ENCODE peak calls at places on chromosomes 5 and 9, in four cellular contexts. One of them, this sample, is unnamed.

GRCh38 chr9:112338561-112338960 is 5.1 kb upstream of the PTBP3 start:
- DNase-seq in fibroblast of the aortic adventitia: peak; percentile 28
- DNase-seq in A549: peak; percentile 87
- DNase-seq in lower lobe of right lung: no peak
- DNase-seq in this sample: peak; percentile 33

GRCh38 chr9:134158242-134158641 is 6.1 kb downstream of the RNU6ATAC start:
- DNase-seq in fibroblast of the aortic adventitia: no peak
- DNase-seq in A549: no peak
- DNase-seq in lower lobe of right lung: no peak
- DNase-seq in this sample: no peak

GRCh38 chr9:135632823-135633222 is 6.5 kb downstream of the GLT6D1 start:
- DNase-seq in fibroblast of the aortic adventitia: no peak
- DNase-seq in A549: no peak
- DNase-seq in lower lobe of right lung: no peak
- DNase-seq in this sample: no peak

GRCh38 chr9:2307480-2307879 is 292.3 kb downstream of the SMARCA2 start:
- DNase-seq in fibroblast of the aortic adventitia: peak; percentile 66
- DNase-seq in A549: peak; percentile 8
- DNase-seq in lower lobe of right lung: no peak
- DNase-seq in this sample: no peak

GRCh38 chr9:2087500-2088313 is 72.6 kb downstream of the SMARCA2 start:
- DNase-seq in fibroblast of the aortic adventitia: peak; percentile 59
- DNase-seq in A549: peak; percentile 58
- DNase-seq in lower lobe of right lung: no peak
- DNase-seq in this sample: peak; percentile 30

GRCh38 chr5:176394881-176395675 is 6.5 kb downstream of the HIGD2A start:
- DNase-seq in fibroblast of the aortic adventitia: no peak
- DNase-seq in A549: no peak
- DNase-seq in lower lobe of right lung: no peak
- DNase-seq in this sample: no peak

GRCh38 chr5:169006878-169007790 is 293.8 kb downstream of the SLIT3 start:
- DNase-seq in fibroblast of the aortic adventitia: peak; percentile 73
- DNase-seq in A549: peak; percentile 68
- DNase-seq in lower lobe of right lung: no peak
- DNase-seq in this sample: peak; percentile 84

GRCh38 chr9:116547729-116548426 is 139.2 kb upstream of the TRIM32 start:
- DNase-seq in fibroblast of the aortic adventitia: no peak
- DNase-seq in A549: peak; percentile 25
- DNase-seq in lower lobe of right lung: no peak
- DNase-seq in this sample: no peak

GRCh38 chr9:34289159-34289558 is 39.9 kb downstream of the KIF24 start:
- DNase-seq in fibroblast of the aortic adventitia: no peak
- DNase-seq in A549: no peak
- DNase-seq in lower lobe of right lung: no peak
- DNase-seq in this sample: no peak

GRCh38 chr5:112253478-112254250 is 165.4 kb downstream of the EPB41L4A start:
- DNase-seq in fibroblast of the aortic adventitia: peak; percentile 59
- DNase-seq in A549: no peak
- DNase-seq in lower lobe of right lung: no peak
- DNase-seq in this sample: peak; percentile 60

GRCh38 chr5:98872679-98873078 is 56.1 kb downstream of the CHD1 start:
- DNase-seq in fibroblast of the aortic adventitia: peak; percentile 2
- DNase-seq in A549: no peak
- DNase-seq in lower lobe of right lung: no peak
- DNase-seq in this sample: peak; percentile 18

GRCh38 chr9:107584186-107584585 is 94.6 kb upstream of the KLF4 start:
- DNase-seq in fibroblast of the aortic adventitia: no peak
- DNase-seq in A549: no peak
- DNase-seq in lower lobe of right lung: no peak
- DNase-seq in this sample: no peak

GRCh38 chr9:81613002-81613750 is 76.2 kb downstream of the TLE1 start:
- DNase-seq in fibroblast of the aortic adventitia: peak; percentile 94
- DNase-seq in A549: no peak
- DNase-seq in lower lobe of right lung: no peak
- DNase-seq in this sample: no peak

GRCh38 chr5:103573411-103573810 is 10.8 kb upstream of the NUDT12 start:
- DNase-seq in fibroblast of the aortic adventitia: no peak
- DNase-seq in A549: no peak
- DNase-seq in lower lobe of right lung: no peak
- DNase-seq in this sample: no peak

GRCh38 chr5:79236364-79236969 is 536 bp downstream of the JMY start:
- DNase-seq in fibroblast of the aortic adventitia: no peak
- DNase-seq in A549: peak; percentile 49
- DNase-seq in lower lobe of right lung: no peak
- DNase-seq in this sample: peak; percentile 41

GRCh38 chr9:77987104-77987656 is 44.4 kb downstream of the GNAQ start:
- DNase-seq in fibroblast of the aortic adventitia: no peak
- DNase-seq in A549: no peak
- DNase-seq in lower lobe of right lung: no peak
- DNase-seq in this sample: no peak

GRCh38 chr5:112703866-112704820 is 33.5 kb upstream of the APC start:
- DNase-seq in fibroblast of the aortic adventitia: peak; percentile 91
- DNase-seq in A549: no peak
- DNase-seq in lower lobe of right lung: no peak
- DNase-seq in this sample: no peak

GRCh38 chr5:82694886-82695285 is 382.3 kb downstream of the TMEM167A start:
- DNase-seq in fibroblast of the aortic adventitia: peak; percentile 1
- DNase-seq in A549: no peak
- DNase-seq in lower lobe of right lung: no peak
- DNase-seq in this sample: no peak

GRCh38 chr5:172724658-172725183 is 46.3 kb downstream of the DUSP1 start:
- DNase-seq in fibroblast of the aortic adventitia: no peak
- DNase-seq in A549: no peak
- DNase-seq in lower lobe of right lung: no peak
- DNase-seq in this sample: no peak

GRCh38 chr9:2291980-2292704 is 277.0 kb downstream of the SMARCA2 start:
- DNase-seq in fibroblast of the aortic adventitia: peak; percentile 55
- DNase-seq in A549: no peak
- DNase-seq in lower lobe of right lung: no peak
- DNase-seq in this sample: peak; percentile 14

GRCh38 chr5:169300468-169301385 is at the start of gene SLIT3:
- DNase-seq in fibroblast of the aortic adventitia: peak; percentile 88
- DNase-seq in A549: peak; percentile 89
- DNase-seq in lower lobe of right lung: no peak
- DNase-seq in this sample: peak; percentile 93

GRCh38 chr5:98911221-98912040 is 17.4 kb downstream of the CHD1 start:
- DNase-seq in fibroblast of the aortic adventitia: no peak
- DNase-seq in A549: no peak
- DNase-seq in lower lobe of right lung: no peak
- DNase-seq in this sample: no peak

GRCh38 chr5:117455236-117456233 is 880.9 kb upstream of the SEMA6A start:
- DNase-seq in fibroblast of the aortic adventitia: no peak
- DNase-seq in A549: no peak
- DNase-seq in lower lobe of right lung: peak; percentile 43
- DNase-seq in this sample: peak; percentile 9

GRCh38 chr9:132998861-132999635 is 20.6 kb downstream of the GFI1B start:
- DNase-seq in fibroblast of the aortic adventitia: no peak
- DNase-seq in A549: no peak
- DNase-seq in lower lobe of right lung: no peak
- DNase-seq in this sample: no peak

GRCh38 chr5:120463991-120464626 is at the start of gene PRR16:
- DNase-seq in fibroblast of the aortic adventitia: peak; percentile 64
- DNase-seq in A549: peak; percentile 23
- DNase-seq in lower lobe of right lung: no peak
- DNase-seq in this sample: peak; percentile 60

GRCh38 chr9:109440797-109441287 is 57.3 kb downstream of the PTPN3 start:
- DNase-seq in fibroblast of the aortic adventitia: peak; percentile 89
- DNase-seq in A549: peak; percentile 82
- DNase-seq in lower lobe of right lung: no peak
- DNase-seq in this sample: peak; percentile 94

GRCh38 chr9:107685901-107686300 is 196.3 kb upstream of the KLF4 start:
- DNase-seq in fibroblast of the aortic adventitia: peak; percentile 70
- DNase-seq in A549: no peak
- DNase-seq in lower lobe of right lung: no peak
- DNase-seq in this sample: no peak

GRCh38 chr9:129556576-129557191 is 64.2 kb downstream of the C9orf50 start:
- DNase-seq in fibroblast of the aortic adventitia: no peak
- DNase-seq in A549: no peak
- DNase-seq in lower lobe of right lung: no peak
- DNase-seq in this sample: no peak

GRCh38 chr5:159105318-159106053 is 5.8 kb upstream of the EBF1 start:
- DNase-seq in fibroblast of the aortic adventitia: no peak
- DNase-seq in A549: no peak
- DNase-seq in lower lobe of right lung: no peak
- DNase-seq in this sample: no peak

GRCh38 chr5:36887532-36887931 is 11.0 kb downstream of the NIPBL start:
- DNase-seq in fibroblast of the aortic adventitia: no peak
- DNase-seq in A549: no peak
- DNase-seq in lower lobe of right lung: no peak
- DNase-seq in this sample: peak; percentile 15

GRCh38 chr5:36885149-36885548 is 8.6 kb downstream of the NIPBL start:
- DNase-seq in fibroblast of the aortic adventitia: no peak
- DNase-seq in A549: no peak
- DNase-seq in lower lobe of right lung: peak; percentile 28
- DNase-seq in this sample: no peak

GRCh38 chr5:36885566-36886485 is 9.3 kb downstream of the NIPBL start:
- DNase-seq in fibroblast of the aortic adventitia: no peak
- DNase-seq in A549: no peak
- DNase-seq in lower lobe of right lung: peak; percentile 37
- DNase-seq in this sample: no peak

GRCh38 chr5:36888303-36888702 is 11.7 kb downstream of the NIPBL start:
- DNase-seq in fibroblast of the aortic adventitia: no peak
- DNase-seq in A549: no peak
- DNase-seq in lower lobe of right lung: no peak
- DNase-seq in this sample: no peak

DNA sequence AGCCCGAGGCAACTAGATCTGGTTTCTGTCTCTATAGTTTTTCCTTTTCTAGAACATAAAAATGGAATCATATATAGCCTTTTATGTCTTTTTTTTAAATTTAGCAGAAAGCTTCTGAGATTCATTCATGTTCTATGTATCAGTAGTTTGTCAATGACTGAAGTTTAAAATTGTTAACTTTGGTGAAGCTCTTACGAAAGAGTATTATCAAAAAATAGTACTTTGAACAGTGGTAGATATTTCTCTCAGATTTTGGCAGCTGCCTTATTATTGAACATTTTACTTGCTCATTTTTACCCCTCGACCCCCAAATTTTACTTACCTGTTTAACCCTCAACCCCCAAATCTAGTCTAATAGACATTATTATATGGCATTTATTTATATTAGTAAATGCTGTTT is 10.2 kb downstream of the NIPBL start:
- DNase-seq in fibroblast of the aortic adventitia: no peak
- DNase-seq in A549: no peak
- DNase-seq in lower lobe of right lung: no peak
- DNase-seq in this sample: no peak
- TF ChIP-seq CTCF in fibroblast of the aortic adventitia: no peak
- TF ChIP-seq CTCF in A549: no peak
- TF ChIP-seq CTCF in lower lobe of right lung: no peak
- TF ChIP-seq CTCF in this sample: no peak

GRCh38 chr9:91516781-91517180 is 93.1 kb upstream of the NFIL3 start:
- DNase-seq in fibroblast of the aortic adventitia: no peak
- DNase-seq in A549: no peak
- DNase-seq in lower lobe of right lung: no peak
- DNase-seq in this sample: no peak

GRCh38 chr9:91515074-91515687 is 91.5 kb upstream of the NFIL3 start:
- DNase-seq in fibroblast of the aortic adventitia: peak; percentile 83
- DNase-seq in A549: no peak
- DNase-seq in lower lobe of right lung: no peak
- DNase-seq in this sample: no peak

GRCh38 chr9:91519520-91520270 is 96.1 kb upstream of the NFIL3 start:
- DNase-seq in fibroblast of the aortic adventitia: no peak
- DNase-seq in A549: no peak
- DNase-seq in lower lobe of right lung: no peak
- DNase-seq in this sample: no peak

GRCh38 chr9:91516061-91516460 is 92.4 kb upstream of the NFIL3 start:
- DNase-seq in fibroblast of the aortic adventitia: no peak
- DNase-seq in A549: no peak
- DNase-seq in lower lobe of right lung: no peak
- DNase-seq in this sample: no peak
- TF ChIP-seq CTCF in fibroblast of the aortic adventitia: no peak
- TF ChIP-seq CTCF in A549: no peak
- TF ChIP-seq CTCF in lower lobe of right lung: no peak
- TF ChIP-seq CTCF in this sample: no peak

DNA sequence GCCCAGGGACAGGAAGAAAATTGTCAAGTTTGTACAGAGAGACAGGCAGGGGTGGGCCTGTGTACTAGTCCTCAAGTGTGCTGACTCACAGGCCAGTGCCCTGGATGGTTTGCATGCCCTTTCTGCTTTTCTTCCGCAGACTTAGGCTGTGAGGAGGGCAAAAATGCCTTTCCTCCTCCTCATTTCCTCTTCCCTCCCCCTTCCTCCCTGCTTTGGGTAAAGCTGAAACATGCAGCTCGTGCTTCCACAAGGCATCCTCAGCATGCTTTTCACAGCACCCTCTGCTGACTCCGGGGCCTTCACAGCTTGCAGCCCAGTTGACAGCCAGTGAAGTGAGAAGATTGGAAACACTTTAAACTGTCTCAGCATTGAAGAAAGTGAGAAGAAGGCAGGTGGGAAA is 138.6 kb downstream of the GRIA1 start:
- DNase-seq in fibroblast of the aortic adventitia: peak; percentile 96
- DNase-seq in A549: peak; percentile 56
- DNase-seq in lower lobe of right lung: peak; percentile 47
- DNase-seq in this sample: peak; percentile 91
- TF ChIP-seq CTCF in fibroblast of the aortic adventitia: peak; percentile 67
- TF ChIP-seq CTCF in A549: no peak
- TF ChIP-seq CTCF in lower lobe of right lung: peak; percentile 12
- TF ChIP-seq CTCF in this sample: peak; percentile 50

DNA sequence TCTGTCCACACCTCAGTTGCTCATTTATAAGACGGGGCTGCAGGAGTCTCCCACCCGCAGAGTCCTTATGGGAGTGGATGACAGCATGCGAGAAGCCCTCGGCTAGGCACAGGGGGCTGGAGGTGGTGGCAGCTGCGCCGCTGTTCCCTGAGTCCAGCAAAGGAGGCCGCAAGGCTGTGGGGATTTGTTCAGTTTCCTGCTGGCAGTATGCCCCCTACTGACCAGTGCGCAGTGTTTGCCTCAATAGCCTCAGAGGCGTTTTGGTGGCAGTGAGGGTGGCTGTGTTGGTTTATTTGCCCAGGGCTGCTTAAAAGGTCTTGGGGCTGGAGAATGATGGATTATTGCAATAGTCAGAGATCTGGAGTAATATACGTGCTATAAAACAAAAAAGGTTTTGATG is 176.3 kb upstream of the OTULINL start:
- DNase-seq in fibroblast of the aortic adventitia: peak; percentile 14
- DNase-seq in A549: peak; percentile 33
- DNase-seq in lower lobe of right lung: no peak
- DNase-seq in this sample: no peak
- TF ChIP-seq CTCF in fibroblast of the aortic adventitia: peak; percentile 31
- TF ChIP-seq CTCF in A549: peak; percentile 16
- TF ChIP-seq CTCF in lower lobe of right lung: no peak
- TF ChIP-seq CTCF in this sample: no peak

GRCh38 chr9:137294684-137295312 is 7.3 kb downstream of the NRARP start:
- DNase-seq in fibroblast of the aortic adventitia: peak; percentile 45
- DNase-seq in A549: no peak
- DNase-seq in lower lobe of right lung: no peak
- DNase-seq in this sample: no peak
- TF ChIP-seq CTCF in fibroblast of the aortic adventitia: peak; percentile 32
- TF ChIP-seq CTCF in A549: peak; percentile 28
- TF ChIP-seq CTCF in lower lobe of right lung: peak; percentile 21
- TF ChIP-seq CTCF in this sample: no peak

GRCh38 chr5:77145666-77146065 is 58.6 kb upstream of the ZBED3 start:
- DNase-seq in fibroblast of the aortic adventitia: peak; percentile 62
- DNase-seq in A549: no peak
- DNase-seq in lower lobe of right lung: no peak
- DNase-seq in this sample: peak; percentile 48
- TF ChIP-seq CTCF in fibroblast of the aortic adventitia: no peak
- TF ChIP-seq CTCF in A549: no peak
- TF ChIP-seq CTCF in lower lobe of right lung: no peak
- TF ChIP-seq CTCF in this sample: no peak

This sample was measured in RWPE1.